ENCODE peak calls at places on chromosomes 16 and 17, in six cellular contexts. C is tibial artery; B is GM20000; S is stimulated activated CD4-positive, alpha-beta T cell treated with anti-CD3 and anti-CD28 coated beads, Interleukin-4, amount 100 ng/mL, for 4 hours; U is EL; Z is posterior cingulate gyrus. V is an unnamed sample.

GRCh38 chr17:42878123-42878880 is 22.3 kb upstream of the G6PC1 start:
- DNase-seq in S (no peak), C (no peak), Z (no peak), B (no peak), U (no peak), V (no peak)

GRCh38 chr17:43533699-43534098 is 12.4 kb downstream of the ETV4 start:
- DNase-seq in U (no peak), Z (no peak), B (no peak), C (no peak), S (no peak), V (no peak)

GRCh38 chr16:76947694-76948093 is 243.3 kb upstream of the MON1B start:
- DNase-seq in C (no peak), S (no peak), U (no peak), B (no peak), Z (no peak), V (no peak)

GRCh38 chr17:11997147-11997971 is at the start of gene ZNF18:
- DNase-seq in U (peak), C (peak), S (peak), B (peak), Z (peak), V (peak)

GRCh38 chr16:85192736-85193493 is 80.6 kb upstream of the CIBAR2 start:
- DNase-seq in C (no peak), U (no peak), B (no peak), Z (no peak), S (no peak), V (peak)

GRCh38 chr17:72393553-72393952 is 272.7 kb downstream of the SOX9 start:
- DNase-seq in U (peak), C (no peak), Z (no peak), B (no peak), S (no peak), V (peak)

GRCh38 chr16:73040136-73040535 is 7.8 kb downstream of the ZFHX3 start:
- DNase-seq in B (no peak), Z (no peak), S (no peak), U (no peak), C (peak), V (no peak)

GRCh38 chr17:31388770-31389672 is 2.5 kb upstream of the RAB11FIP4 start:
- DNase-seq in Z (peak), U (peak), C (no peak), B (peak), S (peak), V (peak)

GRCh38 chr17:10233157-10233556 is 34.8 kb upstream of the GAS7 start:
- DNase-seq in U (no peak), S (no peak), B (no peak), C (no peak), Z (no peak), V (no peak)

GRCh38 chr17:73203135-73203787 is 10.4 kb downstream of the COG1 start:
- DNase-seq in S (no peak), Z (no peak), C (no peak), B (no peak), U (no peak), V (no peak)

GRCh38 chr17:19410875-19411291 is at the start of gene RNF112:
- DNase-seq in S (no peak), Z (peak), B (no peak), C (no peak), U (peak), V (peak)

GRCh38 chr17:82244413-82245140 is 15.7 kb downstream of the SLC16A3 start:
- DNase-seq in Z (peak), C (no peak), S (no peak), B (peak), U (no peak), V (peak)

GRCh38 chr16:78289844-78290277 is 190.4 kb downstream of the WWOX start:
- DNase-seq in Z (no peak), U (no peak), B (no peak), S (no peak), C (no peak), V (no peak)

GRCh38 chr17:22233382-22233781 is 541.1 kb downstream of the KCNJ18 start:
- DNase-seq in S (no peak), B (no peak), Z (no peak), U (no peak), C (no peak), V (no peak)

GRCh38 chr16:57102888-57103879 is 10.8 kb downstream of the CPNE2 start:
- DNase-seq in S (no peak), C (no peak), U (no peak), B (no peak), Z (no peak), V (no peak)

V was measured in AG08396.